ENCODE peak calls at places on chromosomes 11 and 22, in ten cellular contexts. Y is CD8-positive, alpha-beta memory T cell; Q is nephron progenitor cell; O is naive thymus-derived CD8-positive, alpha-beta T cell; U is Caco-2; N is brain microvascular endothelial cell; M is AG08396; H is activated CD4-positive, alpha-beta T cell treated with anti-CD3 and anti-CD28 coated beads for 24 hours; I is substantia nigra; C is NCI-H1930. W is an unnamed sample.

GRCh38 chr11:97544401-97544800 is 1154.6 kb downstream of the JRKL start:
- DNase-seq in H (no peak), Q (no peak), N (no peak), Y (no peak), M (no peak), I (no peak), O (no peak), U (no peak), C (no peak), W (no peak)

GRCh38 chr11:3802016-3802790 is 4.8 kb upstream of the NUP98 start:
- DNase-seq in N (no peak), M (no peak), H (no peak), Y (no peak), U (no peak), Q (no peak), I (no peak), C (no peak), O (no peak), W (no peak)

GRCh38 chr11:68313574-68314202 is 1.3 kb downstream of the LRP5 start:
- DNase-seq in M (peak), C (no peak), I (no peak), O (no peak), Y (no peak), N (peak), Q (no peak), U (peak), H (no peak), W (no peak)

GRCh38 chr11:125327494-125328130 is 163.1 kb downstream of the PKNOX2 start:
- DNase-seq in O (no peak), M (no peak), N (no peak), I (no peak), U (peak), C (no peak), Q (no peak), Y (no peak), H (no peak), W (no peak)

GRCh38 chr11:90911192-90911591 is 688.3 kb upstream of the CHORDC1 start:
- DNase-seq in O (no peak), M (no peak), C (no peak), Y (no peak), H (no peak), I (no peak), Q (no peak), U (no peak), N (no peak), W (no peak)

GRCh38 chr22:46070722-46071450 is 79.4 kb upstream of the PPARA start:
- DNase-seq in U (peak), H (peak), O (peak), N (no peak), Y (no peak), C (peak), M (peak), I (peak), Q (peak), W (peak)

GRCh38 chr11:60952742-60953170 is 780 bp upstream of the SLC15A3 start:
- DNase-seq in I (no peak), O (no peak), H (no peak), Y (no peak), N (no peak), C (no peak), U (no peak), Q (no peak), M (no peak), W (no peak)

GRCh38 chr11:47050284-47050683 is 113.7 kb downstream of the CSTPP1 start:
- DNase-seq in U (no peak), Y (no peak), Q (no peak), H (no peak), N (no peak), I (no peak), M (no peak), C (no peak), O (no peak), W (no peak)

GRCh38 chr22:41907436-41908401 is 7.2 kb downstream of the SHISA8 start:
- DNase-seq in N (no peak), H (no peak), O (no peak), C (no peak), U (no peak), Y (no peak), Q (no peak), I (no peak), M (peak), W (no peak)

GRCh38 chr11:83272627-83273026 is 13.5 kb downstream of the CCDC90B start:
- DNase-seq in I (no peak), H (no peak), Q (no peak), O (no peak), Y (no peak), M (peak), N (peak), C (no peak), U (no peak), W (no peak)

GRCh38 chr11:84019576-84020194 is 733.5 kb upstream of the CCDC90B start:
- DNase-seq in M (peak), C (no peak), I (no peak), N (peak), U (no peak), Y (no peak), Q (no peak), O (no peak), H (no peak), W (no peak)